ENCODE peak calls at places on chromosomes 5 and 9, in four cellular contexts. A is bronchial epithelial cell, J is NCI-H345, V is Daoy. S is an unnamed sample.

GRCh38 chr9:83355024-83355444 is 183.2 kb downstream of the FRMD3 start:
- DNase-seq in J (no peak), A (peak), V (peak), S (no peak)

GRCh38 chr5:42908086-42908485 is 96.4 kb upstream of the SELENOP start:
- DNase-seq in A (no peak), J (no peak), V (no peak), S (no peak)

GRCh38 chr5:107633171-107633901 is 37.4 kb downstream of the EFNA5 start:
- DNase-seq in V (no peak), J (no peak), A (no peak), S (no peak)

GRCh38 chr9:127142291-127142690 is 19.9 kb upstream of the ANGPTL2 start:
- DNase-seq in V (no peak), A (no peak), J (no peak), S (no peak)

GRCh38 chr9:71941998-71942567 is 30.6 kb downstream of the C9orf85 start:
- DNase-seq in J (no peak), V (no peak), A (no peak), S (no peak)

GRCh38 chr5:151528996-151529395 is 62.1 kb downstream of the FAT2 start:
- DNase-seq in A (no peak), J (no peak), V (no peak), S (no peak)

GRCh38 chr5:140602165-140602564 is 30.8 kb downstream of the CD14 start:
- DNase-seq in A (no peak), J (no peak), V (no peak), S (no peak)

GRCh38 chr9:78973906-78974305 is 597.9 kb upstream of the TLE4 start:
- DNase-seq in J (peak), A (peak), V (peak), S (peak)

GRCh38 chr5:38250752-38251448 is 7.5 kb upstream of the EGFLAM start:
- DNase-seq in J (no peak), V (peak), A (no peak), S (peak)

GRCh38 chr9:115498338-115498737 is 380.4 kb upstream of the TNC start:
- DNase-seq in V (no peak), J (no peak), A (peak), S (no peak)

GRCh38 chr9:77019810-77020437 is 469 bp downstream of the FOXB2 start:
- DNase-seq in J (peak), V (peak), A (no peak), S (no peak)

GRCh38 chr5:176648467-176649194 is 1.3 kb downstream of the TSPAN17 start:
- DNase-seq in J (no peak), V (no peak), A (no peak), S (no peak)

GRCh38 chr5:39863926-39864572 is 439.3 kb upstream of the DAB2 start:
- DNase-seq in V (no peak), J (no peak), A (peak), S (no peak)

GRCh38 chr5:141604318-141604717 is 14.5 kb downstream of the DIAPH1 start:
- DNase-seq in V (peak), J (no peak), A (peak), S (peak)

GRCh38 chr5:154189256-154189818 is 1.2 kb upstream of the GALNT10 start:
- DNase-seq in V (no peak), J (no peak), A (no peak), S (peak)

GRCh38 chr5:44388504-44389409 is 463 bp downstream of the FGF10 start:
- DNase-seq in V (no peak), J (no peak), A (no peak), S (peak)

GRCh38 chr5:74327339-74327685 is 313.2 kb downstream of the ENC1 start:
- DNase-seq in J (no peak), A (no peak), V (no peak), S (no peak)

GRCh38 chr5:159156839-159157238 is 52.5 kb downstream of the RNF145 start:
- DNase-seq in J (peak), V (peak), A (peak), S (peak)

GRCh38 chr5:61999371-61999770 is 306.6 kb upstream of the KIF2A start:
- DNase-seq in J (no peak), V (no peak), A (peak), S (no peak)

GRCh38 chr9:125401317-125401716 is 139.7 kb downstream of the GAPVD1 start:
- DNase-seq in J (no peak), V (peak), A (no peak), S (no peak)

GRCh38 chr9:20570756-20571155 is 51.5 kb downstream of the MLLT3 start:
- DNase-seq in V (no peak), J (no peak), A (peak), S (peak)

GRCh38 chr9:115000217-115000639 is 69.8 kb upstream of the TNFSF8 start:
- DNase-seq in J (no peak), A (peak), V (peak), S (peak)

GRCh38 chr9:115997923-115998322 is 155.7 kb upstream of the PAPPA start:
- DNase-seq in J (no peak), V (peak), A (no peak), S (peak)

GRCh38 chr5:154190652-154191304 is at the start of gene GALNT10:
- DNase-seq in A (no peak), V (peak), J (peak), S (peak)

GRCh38 chr9:125761685-125762084 is 14.5 kb downstream of the PBX3 start:
- DNase-seq in J (no peak), V (no peak), A (no peak), S (no peak)

GRCh38 chr5:132996307-132996706 is 30.0 kb downstream of the ZCCHC10 start:
- DNase-seq in A (no peak), J (no peak), V (no peak), S (no peak)

GRCh38 chr5:79798892-79799590 is 109.4 kb downstream of the CMYA5 start:
- DNase-seq in V (no peak), A (no peak), J (no peak), S (no peak)

GRCh38 chr9:34591091-34591910 is 1.8 kb upstream of the CNTFR start:
- DNase-seq in A (peak), J (peak), V (peak), S (peak)

GRCh38 chr9:72131206-72131605 is 18.0 kb upstream of the GDA start:
- DNase-seq in V (no peak), A (no peak), J (no peak), S (no peak)

GRCh38 chr5:133846478-133847226 is 121.8 kb downstream of the C5orf15 start:
- DNase-seq in J (no peak), A (no peak), V (no peak), S (no peak)